ENCODE peak calls at places on chromosomes 12 and 14, in six cellular contexts. One of them, this sample, is unnamed.

GRCh38 chr14:73764881-73765280 is 50.7 kb upstream of the PNMA1 start:
- DNase-seq in GM03348: no peak
- DNase-seq in stimulated activated CD4-positive, alpha-beta T cell treated with anti-CD3 and anti-CD28 coated beads, Interleukin-4, amount 100 ng/mL, for 24 hours: no peak
- DNase-seq in NCI-H1092: no peak
- DNase-seq in foreskin fibroblast: no peak
- DNase-seq in HEK293T: no peak
- DNase-seq in this sample: no peak

GRCh38 chr12:68612245-68612644 is 1.5 kb downstream of the RAP1B start:
- DNase-seq in HEK293T: no peak
- DNase-seq in stimulated activated CD4-positive, alpha-beta T cell treated with anti-CD3 and anti-CD28 coated beads, Interleukin-4, amount 100 ng/mL, for 24 hours: no peak
- DNase-seq in foreskin fibroblast: no peak
- DNase-seq in GM03348: no peak
- DNase-seq in NCI-H1092: no peak
- DNase-seq in this sample: no peak

GRCh38 chr14:53715390-53715730 is 241.3 kb downstream of the BMP4 start:
- DNase-seq in HEK293T: no peak
- DNase-seq in NCI-H1092: no peak
- DNase-seq in stimulated activated CD4-positive, alpha-beta T cell treated with anti-CD3 and anti-CD28 coated beads, Interleukin-4, amount 100 ng/mL, for 24 hours: no peak
- DNase-seq in foreskin fibroblast: peak
- DNase-seq in GM03348: peak
- DNase-seq in this sample: peak

GRCh38 chr12:115337693-115338543 is 653.9 kb upstream of the TBX3 start:
- DNase-seq in HEK293T: no peak
- DNase-seq in GM03348: peak
- DNase-seq in NCI-H1092: no peak
- DNase-seq in stimulated activated CD4-positive, alpha-beta T cell treated with anti-CD3 and anti-CD28 coated beads, Interleukin-4, amount 100 ng/mL, for 24 hours: no peak
- DNase-seq in foreskin fibroblast: peak
- DNase-seq in this sample: peak

GRCh38 chr12:32312049-32312670 is 87.2 kb upstream of the FGD4 start:
- DNase-seq in foreskin fibroblast: peak
- DNase-seq in stimulated activated CD4-positive, alpha-beta T cell treated with anti-CD3 and anti-CD28 coated beads, Interleukin-4, amount 100 ng/mL, for 24 hours: no peak
- DNase-seq in GM03348: peak
- DNase-seq in NCI-H1092: peak
- DNase-seq in HEK293T: peak
- DNase-seq in this sample: peak

GRCh38 chr12:75994069-75994740 is 37.4 kb downstream of the PHLDA1 start:
- DNase-seq in HEK293T: no peak
- DNase-seq in NCI-H1092: no peak
- DNase-seq in GM03348: no peak
- DNase-seq in stimulated activated CD4-positive, alpha-beta T cell treated with anti-CD3 and anti-CD28 coated beads, Interleukin-4, amount 100 ng/mL, for 24 hours: peak
- DNase-seq in foreskin fibroblast: no peak
- DNase-seq in this sample: no peak

GRCh38 chr12:49930515-49931288 is 19.8 kb upstream of the AQP2 start:
- DNase-seq in stimulated activated CD4-positive, alpha-beta T cell treated with anti-CD3 and anti-CD28 coated beads, Interleukin-4, amount 100 ng/mL, for 24 hours: peak
- DNase-seq in NCI-H1092: no peak
- DNase-seq in HEK293T: no peak
- DNase-seq in GM03348: peak
- DNase-seq in foreskin fibroblast: peak
- DNase-seq in this sample: peak

GRCh38 chr14:73491256-73491976 is 683 bp downstream of the RIOX1 start:
- DNase-seq in GM03348: peak
- DNase-seq in stimulated activated CD4-positive, alpha-beta T cell treated with anti-CD3 and anti-CD28 coated beads, Interleukin-4, amount 100 ng/mL, for 24 hours: peak
- DNase-seq in foreskin fibroblast: peak
- DNase-seq in NCI-H1092: peak
- DNase-seq in HEK293T: no peak
- DNase-seq in this sample: peak

GRCh38 chr14:22883191-22883976 is at the start of gene REM2:
- DNase-seq in stimulated activated CD4-positive, alpha-beta T cell treated with anti-CD3 and anti-CD28 coated beads, Interleukin-4, amount 100 ng/mL, for 24 hours: no peak
- DNase-seq in foreskin fibroblast: no peak
- DNase-seq in NCI-H1092: peak
- DNase-seq in GM03348: no peak
- DNase-seq in HEK293T: no peak
- DNase-seq in this sample: no peak

GRCh38 chr14:100146548-100147091 is 12.8 kb downstream of the DEGS2 start:
- DNase-seq in foreskin fibroblast: no peak
- DNase-seq in GM03348: no peak
- DNase-seq in NCI-H1092: no peak
- DNase-seq in stimulated activated CD4-positive, alpha-beta T cell treated with anti-CD3 and anti-CD28 coated beads, Interleukin-4, amount 100 ng/mL, for 24 hours: no peak
- DNase-seq in HEK293T: no peak
- DNase-seq in this sample: no peak

GRCh38 chr14:104315169-104315568 is 176.8 kb downstream of the KIF26A start:
- DNase-seq in HEK293T: no peak
- DNase-seq in stimulated activated CD4-positive, alpha-beta T cell treated with anti-CD3 and anti-CD28 coated beads, Interleukin-4, amount 100 ng/mL, for 24 hours: no peak
- DNase-seq in foreskin fibroblast: no peak
- DNase-seq in GM03348: no peak
- DNase-seq in NCI-H1092: no peak
- DNase-seq in this sample: no peak

GRCh38 chr12:19780460-19780859 is 341.2 kb downstream of the AEBP2 start:
- DNase-seq in foreskin fibroblast: no peak
- DNase-seq in HEK293T: no peak
- DNase-seq in NCI-H1092: no peak
- DNase-seq in GM03348: no peak
- DNase-seq in stimulated activated CD4-positive, alpha-beta T cell treated with anti-CD3 and anti-CD28 coated beads, Interleukin-4, amount 100 ng/mL, for 24 hours: no peak
- DNase-seq in this sample: no peak

GRCh38 chr12:78562358-78563205 is 302.0 kb upstream of the SYT1 start:
- DNase-seq in foreskin fibroblast: peak
- DNase-seq in NCI-H1092: no peak
- DNase-seq in stimulated activated CD4-positive, alpha-beta T cell treated with anti-CD3 and anti-CD28 coated beads, Interleukin-4, amount 100 ng/mL, for 24 hours: no peak
- DNase-seq in HEK293T: peak
- DNase-seq in GM03348: peak
- DNase-seq in this sample: peak

GRCh38 chr14:44979740-44980346 is 17.9 kb downstream of the TOGARAM1 start:
- DNase-seq in stimulated activated CD4-positive, alpha-beta T cell treated with anti-CD3 and anti-CD28 coated beads, Interleukin-4, amount 100 ng/mL, for 24 hours: no peak
- DNase-seq in foreskin fibroblast: no peak
- DNase-seq in HEK293T: no peak
- DNase-seq in GM03348: no peak
- DNase-seq in NCI-H1092: no peak
- DNase-seq in this sample: no peak

GRCh38 chr14:45381091-45381490 is 128.1 kb upstream of the MIS18BP1 start:
- DNase-seq in stimulated activated CD4-positive, alpha-beta T cell treated with anti-CD3 and anti-CD28 coated beads, Interleukin-4, amount 100 ng/mL, for 24 hours: no peak
- DNase-seq in GM03348: no peak
- DNase-seq in NCI-H1092: no peak
- DNase-seq in HEK293T: no peak
- DNase-seq in foreskin fibroblast: no peak
- DNase-seq in this sample: no peak

GRCh38 chr12:6426882-6427671 is 17.7 kb upstream of the CD27 start:
- DNase-seq in foreskin fibroblast: no peak
- DNase-seq in HEK293T: no peak
- DNase-seq in stimulated activated CD4-positive, alpha-beta T cell treated with anti-CD3 and anti-CD28 coated beads, Interleukin-4, amount 100 ng/mL, for 24 hours: peak
- DNase-seq in NCI-H1092: no peak
- DNase-seq in GM03348: no peak
- DNase-seq in this sample: no peak

GRCh38 chr12:3313066-3313465 is 177.9 kb upstream of the PRMT8 start:
- DNase-seq in HEK293T: no peak
- DNase-seq in foreskin fibroblast: peak
- DNase-seq in GM03348: peak
- DNase-seq in NCI-H1092: no peak
- DNase-seq in stimulated activated CD4-positive, alpha-beta T cell treated with anti-CD3 and anti-CD28 coated beads, Interleukin-4, amount 100 ng/mL, for 24 hours: no peak
- DNase-seq in this sample: peak

GRCh38 chr14:52067873-52068740 is 752 bp downstream of the NID2 start:
- DNase-seq in GM03348: peak
- DNase-seq in foreskin fibroblast: no peak
- DNase-seq in stimulated activated CD4-positive, alpha-beta T cell treated with anti-CD3 and anti-CD28 coated beads, Interleukin-4, amount 100 ng/mL, for 24 hours: no peak
- DNase-seq in HEK293T: peak
- DNase-seq in NCI-H1092: peak
- DNase-seq in this sample: no peak

GRCh38 chr12:33876618-33877017 is 145.7 kb upstream of the ALG10 start:
- DNase-seq in GM03348: no peak
- DNase-seq in foreskin fibroblast: no peak
- DNase-seq in HEK293T: no peak
- DNase-seq in NCI-H1092: no peak
- DNase-seq in stimulated activated CD4-positive, alpha-beta T cell treated with anti-CD3 and anti-CD28 coated beads, Interleukin-4, amount 100 ng/mL, for 24 hours: no peak
- DNase-seq in this sample: no peak

GRCh38 chr14:88233915-88234314 is 89.2 kb downstream of the KCNK10 start:
- DNase-seq in stimulated activated CD4-positive, alpha-beta T cell treated with anti-CD3 and anti-CD28 coated beads, Interleukin-4, amount 100 ng/mL, for 24 hours: no peak
- DNase-seq in HEK293T: peak
- DNase-seq in GM03348: no peak
- DNase-seq in foreskin fibroblast: no peak
- DNase-seq in NCI-H1092: no peak
- DNase-seq in this sample: no peak

GRCh38 chr12:27571463-27571862 is 47.5 kb downstream of the PPFIBP1 start:
- DNase-seq in foreskin fibroblast: peak
- DNase-seq in NCI-H1092: no peak
- DNase-seq in HEK293T: no peak
- DNase-seq in GM03348: peak
- DNase-seq in stimulated activated CD4-positive, alpha-beta T cell treated with anti-CD3 and anti-CD28 coated beads, Interleukin-4, amount 100 ng/mL, for 24 hours: no peak
- DNase-seq in this sample: peak

GRCh38 chr12:107404981-107405380 is 280.6 kb upstream of the PWP1 start:
- DNase-seq in HEK293T: peak
- DNase-seq in foreskin fibroblast: no peak
- DNase-seq in GM03348: peak
- DNase-seq in stimulated activated CD4-positive, alpha-beta T cell treated with anti-CD3 and anti-CD28 coated beads, Interleukin-4, amount 100 ng/mL, for 24 hours: peak
- DNase-seq in NCI-H1092: no peak
- DNase-seq in this sample: peak

GRCh38 chr12:122282066-122282465 is 15.8 kb upstream of the VPS33A start:
- DNase-seq in GM03348: peak
- DNase-seq in stimulated activated CD4-positive, alpha-beta T cell treated with anti-CD3 and anti-CD28 coated beads, Interleukin-4, amount 100 ng/mL, for 24 hours: no peak
- DNase-seq in HEK293T: no peak
- DNase-seq in NCI-H1092: no peak
- DNase-seq in foreskin fibroblast: peak
- DNase-seq in this sample: peak

GRCh38 chr12:71536939-71537622 is 97.5 kb downstream of the LGR5 start:
- DNase-seq in stimulated activated CD4-positive, alpha-beta T cell treated with anti-CD3 and anti-CD28 coated beads, Interleukin-4, amount 100 ng/mL, for 24 hours: no peak
- DNase-seq in NCI-H1092: no peak
- DNase-seq in HEK293T: no peak
- DNase-seq in GM03348: no peak
- DNase-seq in foreskin fibroblast: no peak
- DNase-seq in this sample: no peak

GRCh38 chr12:3168775-3169221 is 91.6 kb downstream of the TSPAN9 start:
- DNase-seq in GM03348: peak
- DNase-seq in NCI-H1092: no peak
- DNase-seq in HEK293T: peak
- DNase-seq in stimulated activated CD4-positive, alpha-beta T cell treated with anti-CD3 and anti-CD28 coated beads, Interleukin-4, amount 100 ng/mL, for 24 hours: peak
- DNase-seq in foreskin fibroblast: peak
- DNase-seq in this sample: peak

GRCh38 chr12:13250416-13250815 is 53.9 kb downstream of the EMP1 start:
- DNase-seq in GM03348: peak
- DNase-seq in HEK293T: no peak
- DNase-seq in stimulated activated CD4-positive, alpha-beta T cell treated with anti-CD3 and anti-CD28 coated beads, Interleukin-4, amount 100 ng/mL, for 24 hours: no peak
- DNase-seq in NCI-H1092: no peak
- DNase-seq in foreskin fibroblast: peak
- DNase-seq in this sample: peak

GRCh38 chr12:21675641-21676040 is 18.0 kb upstream of the LDHB start:
- DNase-seq in stimulated activated CD4-positive, alpha-beta T cell treated with anti-CD3 and anti-CD28 coated beads, Interleukin-4, amount 100 ng/mL, for 24 hours: no peak
- DNase-seq in HEK293T: no peak
- DNase-seq in NCI-H1092: no peak
- DNase-seq in GM03348: no peak
- DNase-seq in foreskin fibroblast: no peak
- DNase-seq in this sample: no peak

GRCh38 chr12:45612044-45612794 is 117.3 kb upstream of the ARID2 start:
- DNase-seq in NCI-H1092: no peak
- DNase-seq in HEK293T: no peak
- DNase-seq in GM03348: no peak
- DNase-seq in foreskin fibroblast: peak
- DNase-seq in stimulated activated CD4-positive, alpha-beta T cell treated with anti-CD3 and anti-CD28 coated beads, Interleukin-4, amount 100 ng/mL, for 24 hours: no peak
- DNase-seq in this sample: peak

GRCh38 chr14:45902241-45902640 is 649.2 kb upstream of the MIS18BP1 start:
- DNase-seq in HEK293T: no peak
- DNase-seq in NCI-H1092: no peak
- DNase-seq in GM03348: no peak
- DNase-seq in foreskin fibroblast: no peak
- DNase-seq in stimulated activated CD4-positive, alpha-beta T cell treated with anti-CD3 and anti-CD28 coated beads, Interleukin-4, amount 100 ng/mL, for 24 hours: no peak
- DNase-seq in this sample: no peak

GRCh38 chr14:58815046-58815701 is 177.4 kb downstream of the DACT1 start:
- DNase-seq in NCI-H1092: no peak
- DNase-seq in stimulated activated CD4-positive, alpha-beta T cell treated with anti-CD3 and anti-CD28 coated beads, Interleukin-4, amount 100 ng/mL, for 24 hours: no peak
- DNase-seq in foreskin fibroblast: peak
- DNase-seq in GM03348: peak
- DNase-seq in HEK293T: no peak
- DNase-seq in this sample: peak

GRCh38 chr14:67371247-67372148 is 11.4 kb downstream of the EIF2S1 start:
- DNase-seq in stimulated activated CD4-positive, alpha-beta T cell treated with anti-CD3 and anti-CD28 coated beads, Interleukin-4, amount 100 ng/mL, for 24 hours: no peak
- DNase-seq in foreskin fibroblast: no peak
- DNase-seq in NCI-H1092: no peak
- DNase-seq in GM03348: no peak
- DNase-seq in HEK293T: no peak
- DNase-seq in this sample: no peak

GRCh38 chr14:69536976-69537375 is 37.7 kb downstream of the CCDC177 start:
- DNase-seq in foreskin fibroblast: no peak
- DNase-seq in NCI-H1092: no peak
- DNase-seq in stimulated activated CD4-positive, alpha-beta T cell treated with anti-CD3 and anti-CD28 coated beads, Interleukin-4, amount 100 ng/mL, for 24 hours: no peak
- DNase-seq in GM03348: no peak
- DNase-seq in HEK293T: no peak
- DNase-seq in this sample: no peak

GRCh38 chr14:34340226-34340625 is 121.8 kb downstream of the SPTSSA start:
- DNase-seq in foreskin fibroblast: no peak
- DNase-seq in GM03348: no peak
- DNase-seq in HEK293T: no peak
- DNase-seq in NCI-H1092: no peak
- DNase-seq in stimulated activated CD4-positive, alpha-beta T cell treated with anti-CD3 and anti-CD28 coated beads, Interleukin-4, amount 100 ng/mL, for 24 hours: no peak
- DNase-seq in this sample: no peak

GRCh38 chr14:65332141-65332871 is 80.2 kb upstream of the FUT8 start:
- DNase-seq in stimulated activated CD4-positive, alpha-beta T cell treated with anti-CD3 and anti-CD28 coated beads, Interleukin-4, amount 100 ng/mL, for 24 hours: no peak
- DNase-seq in HEK293T: no peak
- DNase-seq in NCI-H1092: no peak
- DNase-seq in GM03348: no peak
- DNase-seq in foreskin fibroblast: no peak
- DNase-seq in this sample: no peak

GRCh38 chr12:91423336-91424050 is 240.9 kb upstream of the DCN start:
- DNase-seq in foreskin fibroblast: no peak
- DNase-seq in HEK293T: no peak
- DNase-seq in GM03348: no peak
- DNase-seq in stimulated activated CD4-positive, alpha-beta T cell treated with anti-CD3 and anti-CD28 coated beads, Interleukin-4, amount 100 ng/mL, for 24 hours: no peak
- DNase-seq in NCI-H1092: no peak
- DNase-seq in this sample: no peak

GRCh38 chr14:87975636-87976035 is 17.3 kb downstream of the GALC start:
- DNase-seq in GM03348: no peak
- DNase-seq in foreskin fibroblast: no peak
- DNase-seq in HEK293T: no peak
- DNase-seq in NCI-H1092: no peak
- DNase-seq in stimulated activated CD4-positive, alpha-beta T cell treated with anti-CD3 and anti-CD28 coated beads, Interleukin-4, amount 100 ng/mL, for 24 hours: no peak
- DNase-seq in this sample: no peak

This sample was measured in brain microvascular endothelial cell.